ENCODE peak calls at places on chromosomes 4 and X, in nine cellular contexts. T is Caco-2; N is left ventricle myocardium inferior; B is HepG2; C is CD8-positive, alpha-beta memory T cell; Z is effector memory CD4-positive, alpha-beta T cell; Q is mucosa of descending colon; P is H1; I is HCT116. S is an unnamed sample.

GRCh38 chr4:112885897-112886296 is 163.6 kb upstream of the ANK2 start:
- DNase-seq in T (no peak), N (no peak), B (no peak), C (no peak), Z (no peak), Q (no peak), P (no peak), I (no peak), S (no peak)

GRCh38 chrX:103774070-103774642 is 2.5 kb upstream of the PLP1 start:
- DNase-seq in T (no peak), N (no peak), B (peak; percentile 1), C (no peak), Z (no peak), Q (no peak), P (no peak), I (peak; percentile 8), S (no peak)

GRCh38 chr4:156085073-156085472 is 131.4 kb upstream of the CTSO start:
- DNase-seq in T (no peak), N (no peak), B (no peak), C (no peak), Z (no peak), Q (no peak), P (no peak), I (no peak), S (no peak)

GRCh38 chr4:78862314-78862737 is 76.9 kb downstream of the PAQR3 start:
- DNase-seq in T (no peak), N (no peak), B (peak; percentile 94), C (no peak), Z (no peak), Q (no peak), P (no peak), I (no peak), S (no peak)

GRCh38 chr4:4602468-4602867 is 60.6 kb upstream of the STX18 start:
- DNase-seq in T (no peak), N (no peak), B (no peak), C (no peak), Z (no peak), Q (no peak), P (no peak), I (no peak), S (no peak)

GRCh38 chr4:53484911-53485459 is 106.3 kb downstream of the LNX1 start:
- DNase-seq in T (no peak), N (no peak), B (no peak), C (no peak), Z (no peak), Q (no peak), P (no peak), I (no peak), S (no peak)

GRCh38 chr4:41360214-41360910 is 103.6 kb downstream of the UCHL1 start:
- DNase-seq in T (peak; percentile 52), N (peak; percentile 85), B (no peak), C (no peak), Z (no peak), Q (peak; percentile 65), P (peak; percentile 68), I (no peak), S (no peak)

GRCh38 chr4:82780398-82781231 is 18.0 kb downstream of the SCD5 start:
- DNase-seq in T (no peak), N (peak; percentile 82), B (peak; percentile 57), C (no peak), Z (no peak), Q (peak; percentile 87), P (no peak), I (no peak), S (no peak)

GRCh38 chrX:24245201-24245600 is 68.7 kb downstream of the SUPT20HL2 start:
- DNase-seq in T (no peak), N (no peak), B (no peak), C (no peak), Z (no peak), Q (no peak), P (no peak), I (no peak), S (no peak)

GRCh38 chr4:38489924-38490639 is 173.9 kb upstream of the KLF3 start:
- DNase-seq in T (no peak), N (no peak), B (peak; percentile 28), C (no peak), Z (no peak), Q (peak; percentile 45), P (no peak), I (no peak), S (no peak)

GRCh38 chr4:100736651-100737450 is 219.0 kb upstream of the EMCN start:
- DNase-seq in T (no peak), N (no peak), B (no peak), C (no peak), Z (no peak), Q (no peak), P (no peak), I (peak; percentile 31), S (no peak)

GRCh38 chr4:169010125-169011023 is at the start of gene CBR4:
- DNase-seq in T (peak; percentile 97), N (peak; percentile 97), B (peak; percentile 97), C (peak; percentile 98), Z (peak; percentile 93), Q (peak; percentile 99), P (peak; percentile 88), I (peak; percentile 96), S (peak; percentile 91)

GRCh38 chr4:37960098-37960497 is at the start of gene PTTG2:
- DNase-seq in T (no peak), N (no peak), B (no peak), C (no peak), Z (no peak), Q (no peak), P (no peak), I (no peak), S (no peak)

GRCh38 chrX:54482839-54483593 is 13.0 kb downstream of the FGD1 start:
- DNase-seq in T (no peak), N (no peak), B (no peak), C (no peak), Z (no peak), Q (no peak), P (peak; percentile 57), I (no peak), S (no peak)

GRCh38 chr4:145177906-145178538 is 2.4 kb downstream of the OTUD4 start:
- DNase-seq in T (no peak), N (no peak), B (peak; percentile 71), C (no peak), Z (no peak), Q (no peak), P (no peak), I (no peak), S (no peak)

GRCh38 chrX:10111364-10112148 is 45.2 kb upstream of the CLCN4 start:
- DNase-seq in T (no peak), N (peak; percentile 44), B (peak; percentile 32), C (peak; percentile 86), Z (peak; percentile 29), Q (peak; percentile 72), P (no peak), I (no peak), S (peak; percentile 56)

GRCh38 chr4:8362483-8362882 is 78.0 kb downstream of the ACOX3 start:
- DNase-seq in T (peak; percentile 29), N (no peak), B (no peak), C (no peak), Z (no peak), Q (no peak), P (no peak), I (no peak), S (no peak)
- H3K9me3 ChIP-seq in T (no peaks in the 10 kb centered on the region), N (no peaks in the 10 kb centered on the region), B (no peaks in the 10 kb centered on the region), C (no peaks in the 10 kb centered on the region), Z (no peaks in the 10 kb centered on the region), Q (no peaks in the 10 kb centered on the region), P (peaks cover 10% of the 10 kb centered on the region), I (no peaks in the 10 kb centered on the region), S (no peaks in the 10 kb centered on the region)

DNA sequence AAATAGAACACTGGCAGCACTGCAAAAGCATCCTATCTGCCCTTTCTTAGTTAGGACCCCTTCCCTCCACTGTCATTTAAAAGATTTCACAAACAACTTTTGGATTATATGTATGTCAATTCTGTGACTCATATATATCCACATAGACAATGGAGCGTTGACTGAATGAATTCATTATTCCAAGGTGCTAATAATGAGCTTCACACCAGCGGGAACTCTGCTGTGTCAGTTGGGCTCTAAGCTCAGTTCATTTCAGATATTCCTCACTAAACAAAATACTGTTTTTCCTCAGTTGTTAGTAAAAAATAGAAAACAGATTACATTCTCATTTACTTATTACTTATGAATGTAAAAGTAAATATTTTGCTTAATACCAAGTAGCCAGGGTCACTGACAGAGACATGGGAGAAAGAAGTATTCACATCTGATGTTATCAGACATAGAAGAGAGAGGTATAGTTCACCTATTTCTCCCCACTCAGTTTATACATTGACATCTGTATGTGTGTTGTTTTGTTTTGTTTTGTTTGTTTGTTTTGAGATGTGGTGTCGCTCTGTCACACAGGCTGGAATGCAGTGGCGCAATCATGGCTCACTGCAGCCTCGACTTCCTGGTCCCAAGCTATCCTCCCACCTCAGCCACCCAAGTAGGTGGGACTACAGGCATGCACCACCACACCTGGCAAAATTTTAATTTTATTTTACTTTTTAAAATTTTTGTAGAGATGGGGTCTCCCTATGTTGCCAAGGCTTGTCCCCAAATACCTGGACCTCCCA is 10.9 kb downstream of the NFKB1 start:
- DNase-seq in T (no peak), N (no peak), B (no peak), C (no peak), Z (no peak), Q (no peak), P (no peak), I (no peak), S (no peak)
- H3K9me3 ChIP-seq in T (peaks cover 13% of the 10 kb centered on the region), N (peaks cover 14% of the 10 kb centered on the region), B (no peaks in the 10 kb centered on the region), C (no peaks in the 10 kb centered on the region), Z (no peaks in the 10 kb centered on the region), Q (no peaks in the 10 kb centered on the region), P (no peaks in the 10 kb centered on the region), I (no peaks in the 10 kb centered on the region), S (peaks cover 4% of the 10 kb centered on the region)

DNA sequence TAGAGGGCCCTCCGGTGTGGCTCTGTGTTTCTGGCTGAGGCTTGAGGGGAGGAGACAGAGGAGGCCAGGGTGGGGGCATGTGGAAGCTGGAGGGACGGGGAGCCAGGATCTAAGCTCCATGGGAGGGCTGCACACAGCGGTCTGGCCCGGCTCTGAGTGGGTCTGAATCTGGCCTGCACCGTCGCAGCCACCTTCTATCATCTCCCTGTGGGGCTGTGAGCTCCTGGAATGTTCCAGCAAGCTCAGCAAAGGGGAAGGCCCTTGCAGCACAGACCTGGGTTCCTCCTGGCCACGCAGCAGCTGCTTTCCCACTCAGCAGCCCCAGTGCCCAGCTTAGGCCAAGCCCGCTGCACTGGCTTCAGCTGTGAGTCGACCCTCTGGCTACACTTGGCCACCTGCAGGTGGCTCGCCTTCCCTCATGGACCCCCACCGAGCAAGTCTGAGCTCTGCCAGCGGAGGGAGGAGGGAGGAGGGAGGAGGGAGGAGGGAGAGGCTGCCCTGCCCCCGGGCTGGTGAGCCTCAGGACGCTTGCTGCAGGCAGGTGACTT is 5.3 kb downstream of the NKX1-1 start:
- DNase-seq in T (no peak), N (no peak), B (no peak), C (peak; percentile 39), Z (no peak), Q (no peak), P (peak; percentile 52), I (no peak), S (no peak)
- H3K9me3 ChIP-seq in T (no peaks in the 10 kb centered on the region), N (no peaks in the 10 kb centered on the region), B (no peaks in the 10 kb centered on the region), C (no peaks in the 10 kb centered on the region), Z (no peaks in the 10 kb centered on the region), Q (peaks cover 11% of the 10 kb centered on the region), P (peaks cover 20% of the 10 kb centered on the region), I (peaks cover 7% of the 10 kb centered on the region), S (no peaks in the 10 kb centered on the region)

DNA sequence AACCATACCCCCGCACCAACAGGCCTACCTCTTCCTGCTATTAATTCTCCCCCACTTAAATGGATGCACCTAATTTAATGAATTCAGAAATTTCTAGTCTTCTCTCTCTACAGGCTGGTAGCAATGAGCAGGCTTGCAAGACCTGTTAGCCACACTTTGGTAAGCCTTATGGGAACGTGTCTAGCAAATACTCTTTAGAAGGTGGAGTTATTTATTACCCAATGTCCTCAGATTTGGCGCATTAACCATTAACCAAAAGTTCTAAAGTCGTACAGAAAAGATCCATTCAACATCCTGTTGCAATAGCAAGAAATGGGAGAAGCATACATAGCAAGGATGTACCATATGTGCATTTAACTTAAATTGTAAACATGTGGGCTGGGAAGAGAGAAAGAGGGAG is 47.5 kb downstream of the SLITRK2 start:
- DNase-seq in T (no peak), N (no peak), B (no peak), C (no peak), Z (no peak), Q (no peak), P (no peak), I (no peak), S (no peak)
- H3K9me3 ChIP-seq in T (no peaks in the 10 kb centered on the region), N (no peaks in the 10 kb centered on the region), B (peaks cover 42% of the 10 kb centered on the region), C (no peaks in the 10 kb centered on the region), Z (no peaks in the 10 kb centered on the region), Q (no peaks in the 10 kb centered on the region), P (no peaks in the 10 kb centered on the region), I (no peaks in the 10 kb centered on the region), S (no peaks in the 10 kb centered on the region)